ENCODE peak calls at places on chromosomes 13 and 19, in four cellular contexts. F is HS-27A, A is A172, V is GM23248. O is an unnamed sample.

GRCh38 chr19:3591876-3592613 is 6.8 kb downstream of the GIPC3 start:
- DNase-seq in A (no peak), V (no peak), F (no peak), O (no peak)

GRCh38 chr19:39303373-39304184 is 7.4 kb downstream of the IFNL1 start:
- DNase-seq in A (peak; percentile 18), F (no peak), V (no peak), O (no peak)

GRCh38 chr13:84543976-84544375 is 661.7 kb upstream of the SLITRK1 start:
- DNase-seq in F (no peak), A (no peak), V (no peak), O (no peak)

GRCh38 chr13:48278806-48279205 is 24.7 kb upstream of the RB1 start:
- DNase-seq in A (no peak), V (no peak), F (no peak), O (no peak)

GRCh38 chr13:106393776-106394175 is 141.7 kb downstream of the EFNB2 start:
- DNase-seq in A (no peak), V (peak; percentile 48), F (no peak), O (peak; percentile 23)

GRCh38 chr19:33488826-33489225 is 32.8 kb downstream of the PEPD start:
- DNase-seq in V (no peak), F (no peak), A (no peak), O (no peak)

GRCh38 chr13:26220575-26220974 is 1.5 kb downstream of the RNF6 start:
- DNase-seq in F (no peak), V (peak; percentile 75), A (peak; percentile 40), O (no peak)

GRCh38 chr19:3324405-3324856 is 42.0 kb upstream of the NFIC start:
- DNase-seq in F (no peak), V (no peak), A (no peak), O (peak; percentile 56)

GRCh38 chr13:108961542-108962125 is 332.2 kb downstream of the MYO16 start:
- DNase-seq in V (peak; percentile 67), F (no peak), A (peak; percentile 65), O (peak; percentile 41)

GRCh38 chr13:109541081-109541480 is 245.3 kb downstream of the IRS2 start:
- DNase-seq in V (no peak), A (no peak), F (no peak), O (no peak)

GRCh38 chr13:77530870-77531269 is 4.6 kb upstream of the SCEL start:
- DNase-seq in A (no peak), F (no peak), V (no peak), O (no peak)

GRCh38 chr19:1265611-1266115 is 3.5 kb upstream of the CIRBP start:
- DNase-seq in A (peak; percentile 85), V (peak; percentile 97), F (no peak), O (peak; percentile 80)

GRCh38 chr13:112767506-112768471 is 78.0 kb downstream of the ATP11A start:
- DNase-seq in V (no peak), A (no peak), F (no peak), O (no peak)

GRCh38 chr13:51230473-51231105 is 8.4 kb downstream of the FAM124A start:
- DNase-seq in A (no peak), V (peak; percentile 58), F (no peak), O (peak; percentile 66)

GRCh38 chr13:100130092-100130491 is 41.2 kb downstream of the PCCA start:
- DNase-seq in A (peak; percentile 18), F (no peak), V (peak; percentile 60), O (peak; percentile 19)

GRCh38 chr13:100514788-100515409 is 73.7 kb downstream of the GGACT start:
- DNase-seq in V (peak; percentile 86), F (peak; percentile 20), A (peak; percentile 80), O (peak; percentile 94)

GRCh38 chr19:11434703-11435056 is 241 bp downstream of the ODAD3 start:
- DNase-seq in V (no peak), A (no peak), F (no peak), O (no peak)

GRCh38 chr13:26787961-26788360 is 27.4 kb upstream of the GPR12 start:
- DNase-seq in A (no peak), F (no peak), V (no peak), O (no peak)